ENCODE peak calls at places on chromosomes 7 and 10, in six cellular contexts. One of them, this sample, is unnamed.

GRCh38 chr7:81573128-81573527 is 196.7 kb downstream of the HGF start:
- DNase-seq in cardiac muscle cell: no peak
- DNase-seq in mucosa of descending colon: no peak
- DNase-seq in endodermal cell: no peak
- DNase-seq in adrenal gland: no peak
- DNase-seq in stomach: no peak
- DNase-seq in this sample: no peak

GRCh38 chr10:49433069-49433468 is 37.2 kb upstream of the DRGX start:
- DNase-seq in mucosa of descending colon: no peak
- DNase-seq in adrenal gland: no peak
- DNase-seq in endodermal cell: no peak
- DNase-seq in stomach: no peak
- DNase-seq in cardiac muscle cell: no peak
- DNase-seq in this sample: no peak

GRCh38 chr7:127514499-127514898 is 70.9 kb downstream of the GCC1 start:
- DNase-seq in mucosa of descending colon: no peak
- DNase-seq in endodermal cell: no peak
- DNase-seq in adrenal gland: no peak
- DNase-seq in stomach: no peak
- DNase-seq in cardiac muscle cell: peak; percentile 34
- DNase-seq in this sample: no peak

GRCh38 chr10:129773359-129773990 is 190.6 kb downstream of the EBF3 start:
- DNase-seq in endodermal cell: peak; percentile 56
- DNase-seq in stomach: peak; percentile 18
- DNase-seq in cardiac muscle cell: no peak
- DNase-seq in adrenal gland: no peak
- DNase-seq in mucosa of descending colon: no peak
- DNase-seq in this sample: no peak

GRCh38 chr10:31584098-31584631 is 265.1 kb downstream of the ZEB1 start:
- DNase-seq in endodermal cell: no peak
- DNase-seq in cardiac muscle cell: no peak
- DNase-seq in mucosa of descending colon: no peak
- DNase-seq in stomach: no peak
- DNase-seq in adrenal gland: no peak
- DNase-seq in this sample: no peak

GRCh38 chr7:38186593-38187314 is 8.7 kb downstream of the STARD3NL start:
- DNase-seq in adrenal gland: no peak
- DNase-seq in endodermal cell: peak; percentile 62
- DNase-seq in mucosa of descending colon: no peak
- DNase-seq in stomach: no peak
- DNase-seq in cardiac muscle cell: no peak
- DNase-seq in this sample: no peak

GRCh38 chr7:143882611-143883078 is 19.3 kb downstream of the TCAF1 start:
- DNase-seq in mucosa of descending colon: no peak
- DNase-seq in cardiac muscle cell: peak; percentile 85
- DNase-seq in endodermal cell: peak; percentile 83
- DNase-seq in adrenal gland: peak; percentile 72
- DNase-seq in stomach: peak; percentile 39
- DNase-seq in this sample: no peak

GRCh38 chr10:114925675-114926204 is 12.3 kb upstream of the TRUB1 start:
- DNase-seq in endodermal cell: no peak
- DNase-seq in adrenal gland: peak; percentile 71
- DNase-seq in mucosa of descending colon: no peak
- DNase-seq in stomach: no peak
- DNase-seq in cardiac muscle cell: no peak
- DNase-seq in this sample: no peak

GRCh38 chr7:3042861-3043489 is 692 bp downstream of the CARD11 start:
- DNase-seq in adrenal gland: no peak
- DNase-seq in stomach: no peak
- DNase-seq in mucosa of descending colon: peak; percentile 42
- DNase-seq in cardiac muscle cell: no peak
- DNase-seq in endodermal cell: peak; percentile 79
- DNase-seq in this sample: no peak

GRCh38 chr10:1274746-1275544 is 218.8 kb downstream of the WDR37 start:
- DNase-seq in stomach: no peak
- DNase-seq in endodermal cell: peak; percentile 41
- DNase-seq in adrenal gland: no peak
- DNase-seq in cardiac muscle cell: no peak
- DNase-seq in mucosa of descending colon: no peak
- DNase-seq in this sample: no peak

GRCh38 chr10:62437696-62438095 is 63.5 kb downstream of the ZNF365 start:
- DNase-seq in stomach: no peak
- DNase-seq in mucosa of descending colon: peak; percentile 58
- DNase-seq in adrenal gland: peak; percentile 22
- DNase-seq in cardiac muscle cell: peak; percentile 68
- DNase-seq in endodermal cell: no peak
- DNase-seq in this sample: no peak

GRCh38 chr10:44467090-44467489 is 82.2 kb upstream of the CXCL12 start:
- DNase-seq in stomach: no peak
- DNase-seq in cardiac muscle cell: no peak
- DNase-seq in mucosa of descending colon: no peak
- DNase-seq in endodermal cell: no peak
- DNase-seq in adrenal gland: no peak
- DNase-seq in this sample: no peak

GRCh38 chr7:113444281-113444680 is 325.9 kb upstream of the SMIM30 start:
- DNase-seq in mucosa of descending colon: no peak
- DNase-seq in adrenal gland: no peak
- DNase-seq in stomach: no peak
- DNase-seq in endodermal cell: no peak
- DNase-seq in cardiac muscle cell: no peak
- DNase-seq in this sample: no peak

GRCh38 chr7:21426958-21427860 is 674 bp upstream of the SP4 start:
- DNase-seq in endodermal cell: peak; percentile 99
- DNase-seq in mucosa of descending colon: peak; percentile 99
- DNase-seq in cardiac muscle cell: peak; percentile 99
- DNase-seq in adrenal gland: peak; percentile 99
- DNase-seq in stomach: peak; percentile 99
- DNase-seq in this sample: peak; percentile 99

GRCh38 chr7:97818066-97818663 is 54.0 kb downstream of the ASNS start:
- DNase-seq in mucosa of descending colon: no peak
- DNase-seq in endodermal cell: no peak
- DNase-seq in adrenal gland: no peak
- DNase-seq in stomach: no peak
- DNase-seq in cardiac muscle cell: no peak
- DNase-seq in this sample: no peak

GRCh38 chr7:97819161-97819560 is 53.0 kb downstream of the ASNS start:
- DNase-seq in stomach: no peak
- DNase-seq in mucosa of descending colon: no peak
- DNase-seq in endodermal cell: no peak
- DNase-seq in cardiac muscle cell: no peak
- DNase-seq in adrenal gland: no peak
- DNase-seq in this sample: no peak
- TF ChIP-seq CTCF in stomach: no peak
- TF ChIP-seq CTCF in mucosa of descending colon: no peak
- TF ChIP-seq CTCF in endodermal cell: peak; percentile 61
- TF ChIP-seq CTCF in cardiac muscle cell: no peak
- TF ChIP-seq CTCF in adrenal gland: no peak
- TF ChIP-seq CTCF in this sample: no peak

GRCh38 chr10:55628260-55628701 is 732.8 kb downstream of the ZWINT start:
- DNase-seq in endodermal cell: peak; percentile 85
- DNase-seq in adrenal gland: peak; percentile 87
- DNase-seq in mucosa of descending colon: no peak
- DNase-seq in stomach: peak; percentile 38
- DNase-seq in cardiac muscle cell: peak; percentile 59
- DNase-seq in this sample: no peak

GRCh38 chr10:55631071-55631654 is 729.9 kb downstream of the ZWINT start:
- DNase-seq in endodermal cell: peak; percentile 96
- DNase-seq in adrenal gland: peak; percentile 83
- DNase-seq in mucosa of descending colon: peak; percentile 41
- DNase-seq in stomach: peak; percentile 73
- DNase-seq in cardiac muscle cell: peak; percentile 90
- DNase-seq in this sample: peak; percentile 65

GRCh38 chr10:55629792-55630490 is 731.1 kb downstream of the ZWINT start:
- DNase-seq in cardiac muscle cell: peak; percentile 80
- DNase-seq in endodermal cell: peak; percentile 80
- DNase-seq in mucosa of descending colon: peak; percentile 17
- DNase-seq in stomach: peak; percentile 55
- DNase-seq in adrenal gland: peak; percentile 74
- DNase-seq in this sample: peak; percentile 26

GRCh38 chr10:55627526-55628170 is 733.4 kb downstream of the ZWINT start:
- DNase-seq in adrenal gland: peak; percentile 69
- DNase-seq in cardiac muscle cell: peak; percentile 49
- DNase-seq in endodermal cell: peak; percentile 80
- DNase-seq in mucosa of descending colon: no peak
- DNase-seq in stomach: no peak
- DNase-seq in this sample: no peak

GRCh38 chr10:55630491-55631056 is 730.5 kb downstream of the ZWINT start:
- DNase-seq in endodermal cell: peak; percentile 75
- DNase-seq in stomach: no peak
- DNase-seq in adrenal gland: peak; percentile 57
- DNase-seq in mucosa of descending colon: no peak
- DNase-seq in cardiac muscle cell: peak; percentile 58
- DNase-seq in this sample: no peak
- H3K4me3 ChIP-seq in endodermal cell: peak overlapping the region; percentile 84
- H3K4me3 ChIP-seq in stomach: peak overlapping the region; percentile 52
- H3K4me3 ChIP-seq in adrenal gland: no peak overlapping the region
- H3K4me3 ChIP-seq in mucosa of descending colon: no peak overlapping the region
- H3K4me3 ChIP-seq in cardiac muscle cell: peak overlapping the region; percentile 71
- H3K4me3 ChIP-seq in this sample: peak overlapping the region; percentile 46

GRCh38 chr10:11264481-11265044 is 246.9 kb downstream of the CELF2 start:
- DNase-seq in endodermal cell: no peak
- DNase-seq in adrenal gland: no peak
- DNase-seq in cardiac muscle cell: no peak
- DNase-seq in mucosa of descending colon: no peak
- DNase-seq in stomach: no peak
- DNase-seq in this sample: no peak

GRCh38 chr10:11262210-11263038 is 244.8 kb downstream of the CELF2 start:
- DNase-seq in adrenal gland: no peak
- DNase-seq in stomach: no peak
- DNase-seq in cardiac muscle cell: no peak
- DNase-seq in mucosa of descending colon: no peak
- DNase-seq in endodermal cell: no peak
- DNase-seq in this sample: no peak

GRCh38 chr10:11263039-11263345 is 245.3 kb downstream of the CELF2 start:
- DNase-seq in stomach: no peak
- DNase-seq in adrenal gland: no peak
- DNase-seq in cardiac muscle cell: no peak
- DNase-seq in mucosa of descending colon: no peak
- DNase-seq in endodermal cell: no peak
- DNase-seq in this sample: no peak

GRCh38 chr10:11263767-11264166 is 246.1 kb downstream of the CELF2 start:
- DNase-seq in mucosa of descending colon: no peak
- DNase-seq in adrenal gland: no peak
- DNase-seq in stomach: no peak
- DNase-seq in cardiac muscle cell: no peak
- DNase-seq in endodermal cell: no peak
- DNase-seq in this sample: no peak

DNA sequence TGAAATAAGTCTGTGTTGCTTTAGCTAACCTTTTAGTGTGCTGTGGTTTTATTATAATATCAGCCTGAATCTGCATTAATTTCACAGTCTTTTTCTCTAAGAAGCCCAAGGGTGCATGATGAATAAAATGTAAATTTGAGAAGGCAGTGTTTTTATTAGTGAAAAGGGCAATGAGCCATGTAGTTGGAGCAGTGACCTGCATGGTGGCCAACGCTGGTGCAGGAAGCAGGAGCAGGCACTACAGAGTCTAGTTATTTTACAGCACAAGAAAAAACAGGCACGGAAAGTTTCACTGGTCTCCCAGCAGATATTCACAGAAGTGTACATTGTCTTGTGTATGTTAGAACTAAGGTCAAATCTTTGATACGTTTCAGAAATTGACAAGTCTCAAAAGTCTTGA is 247.8 kb downstream of the CELF2 start:
- DNase-seq in mucosa of descending colon: no peak
- DNase-seq in cardiac muscle cell: no peak
- DNase-seq in endodermal cell: no peak
- DNase-seq in adrenal gland: no peak
- DNase-seq in stomach: no peak
- DNase-seq in this sample: no peak
- H3K4me1 ChIP-seq in mucosa of descending colon: no peaks in the 10 kb centered on the region
- H3K4me1 ChIP-seq in cardiac muscle cell: peaks cover 32% of the 10 kb centered on the region
- H3K4me1 ChIP-seq in endodermal cell: peaks cover 3% of the 10 kb centered on the region
- H3K4me1 ChIP-seq in adrenal gland: no peaks in the 10 kb centered on the region
- H3K4me1 ChIP-seq in stomach: peaks cover 14% of the 10 kb centered on the region
- H3K4me1 ChIP-seq in this sample: no peaks in the 10 kb centered on the region

GRCh38 chr7:31763548-31763947 is 76.5 kb downstream of the PPP1R17 start:
- DNase-seq in mucosa of descending colon: no peak
- DNase-seq in cardiac muscle cell: no peak
- DNase-seq in endodermal cell: no peak
- DNase-seq in stomach: no peak
- DNase-seq in adrenal gland: no peak
- DNase-seq in this sample: no peak

GRCh38 chr7:31761646-31762045 is 74.6 kb downstream of the PPP1R17 start:
- DNase-seq in cardiac muscle cell: no peak
- DNase-seq in endodermal cell: no peak
- DNase-seq in mucosa of descending colon: no peak
- DNase-seq in stomach: no peak
- DNase-seq in adrenal gland: no peak
- DNase-seq in this sample: no peak

GRCh38 chr7:31767686-31768358 is 80.8 kb downstream of the PPP1R17 start:
- DNase-seq in mucosa of descending colon: no peak
- DNase-seq in endodermal cell: peak; percentile 76
- DNase-seq in cardiac muscle cell: no peak
- DNase-seq in stomach: no peak
- DNase-seq in adrenal gland: no peak
- DNase-seq in this sample: no peak

GRCh38 chr7:31758770-31759169 is 71.8 kb downstream of the PPP1R17 start:
- DNase-seq in stomach: no peak
- DNase-seq in mucosa of descending colon: no peak
- DNase-seq in adrenal gland: no peak
- DNase-seq in cardiac muscle cell: no peak
- DNase-seq in endodermal cell: no peak
- DNase-seq in this sample: no peak

DNA sequence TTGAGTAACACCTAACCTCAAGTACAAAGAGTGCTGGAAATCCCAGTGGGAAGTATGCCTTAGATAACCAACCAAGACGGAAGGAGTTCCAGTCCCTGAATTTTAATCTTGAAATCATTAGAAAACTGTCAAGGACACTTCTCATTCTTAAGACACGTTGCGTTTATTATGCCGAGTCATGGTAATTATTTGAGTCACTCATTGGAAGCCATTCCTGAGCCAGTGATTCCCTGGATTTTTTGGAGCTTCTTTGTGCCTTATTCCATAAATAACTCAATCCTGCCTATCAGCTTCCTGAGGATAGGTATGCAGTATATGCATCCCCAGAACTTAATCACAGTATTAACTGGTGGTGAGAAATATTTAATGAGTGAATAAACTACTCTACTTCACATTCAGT is 77.4 kb downstream of the PPP1R17 start:
- DNase-seq in endodermal cell: no peak
- DNase-seq in stomach: no peak
- DNase-seq in adrenal gland: no peak
- DNase-seq in mucosa of descending colon: no peak
- DNase-seq in cardiac muscle cell: no peak
- DNase-seq in this sample: no peak
- TF ChIP-seq CTCF in endodermal cell: no peak
- TF ChIP-seq CTCF in stomach: no peak
- TF ChIP-seq CTCF in adrenal gland: no peak
- TF ChIP-seq CTCF in mucosa of descending colon: no peak
- TF ChIP-seq CTCF in cardiac muscle cell: no peak
- TF ChIP-seq CTCF in this sample: no peak

This sample was measured in pancreas.